ENCODE peak calls at places on chromosomes 13 and 19, in nine cellular contexts. One of them, this sample, is unnamed.
A peak's percentile ranks its signal among the peaks of the same experiment; 100 is the strongest.

GRCh38 chr19:10224337-10224736 is 6.8 kb downstream of the S1PR2 start:
- DNase-seq in NCI-H510A treated with DMSO at 0.1 percent for 48 hours: no peak
- DNase-seq in NCI-H1092: no peak
- DNase-seq in effector memory CD8-positive, alpha-beta T cell: no peak
- DNase-seq in amniotic epithelial cell: no peak
- DNase-seq in AG08395: no peak
- DNase-seq in MCF 10A: no peak
- DNase-seq in NCI-H2029 treated with DMSO at 0.1 percent for 48 hours: no peak
- DNase-seq in AML-193: no peak
- DNase-seq in this sample: no peak

GRCh38 chr19:40995355-40995754 is 4.3 kb downstream of the CYP2B6 start:
- DNase-seq in NCI-H510A treated with DMSO at 0.1 percent for 48 hours: no peak
- DNase-seq in NCI-H1092: no peak
- DNase-seq in effector memory CD8-positive, alpha-beta T cell: no peak
- DNase-seq in amniotic epithelial cell: no peak
- DNase-seq in AG08395: no peak
- DNase-seq in MCF 10A: peak; percentile 45
- DNase-seq in NCI-H2029 treated with DMSO at 0.1 percent for 48 hours: no peak
- DNase-seq in AML-193: no peak
- DNase-seq in this sample: no peak

GRCh38 chr13:50126378-50127016 is 111.3 kb downstream of the KCNRG start:
- DNase-seq in NCI-H510A treated with DMSO at 0.1 percent for 48 hours: peak; percentile 39
- DNase-seq in NCI-H1092: no peak
- DNase-seq in effector memory CD8-positive, alpha-beta T cell: no peak
- DNase-seq in amniotic epithelial cell: peak; percentile 74
- DNase-seq in AG08395: peak; percentile 3
- DNase-seq in MCF 10A: peak; percentile 35
- DNase-seq in NCI-H2029 treated with DMSO at 0.1 percent for 48 hours: no peak
- DNase-seq in AML-193: peak; percentile 53
- DNase-seq in this sample: peak; percentile 67

GRCh38 chr19:53962887-53963435 is at the start of gene CACNG8:
- DNase-seq in NCI-H510A treated with DMSO at 0.1 percent for 48 hours: no peak
- DNase-seq in NCI-H1092: no peak
- DNase-seq in effector memory CD8-positive, alpha-beta T cell: no peak
- DNase-seq in amniotic epithelial cell: no peak
- DNase-seq in AG08395: no peak
- DNase-seq in MCF 10A: no peak
- DNase-seq in NCI-H2029 treated with DMSO at 0.1 percent for 48 hours: no peak
- DNase-seq in AML-193: no peak
- DNase-seq in this sample: no peak

GRCh38 chr19:40598121-40598917 is 2.9 kb upstream of the LTBP4 start:
- DNase-seq in NCI-H510A treated with DMSO at 0.1 percent for 48 hours: peak; percentile 80
- DNase-seq in NCI-H1092: peak; percentile 43
- DNase-seq in effector memory CD8-positive, alpha-beta T cell: peak; percentile 81
- DNase-seq in amniotic epithelial cell: peak; percentile 67
- DNase-seq in AG08395: peak; percentile 83
- DNase-seq in MCF 10A: peak; percentile 94
- DNase-seq in NCI-H2029 treated with DMSO at 0.1 percent for 48 hours: peak; percentile 44
- DNase-seq in AML-193: peak; percentile 55
- DNase-seq in this sample: peak; percentile 86

GRCh38 chr13:113184568-113185440 is 23.7 kb downstream of the PCID2 start:
- DNase-seq in NCI-H510A treated with DMSO at 0.1 percent for 48 hours: no peak
- DNase-seq in NCI-H1092: no peak
- DNase-seq in effector memory CD8-positive, alpha-beta T cell: no peak
- DNase-seq in amniotic epithelial cell: no peak
- DNase-seq in AG08395: no peak
- DNase-seq in MCF 10A: no peak
- DNase-seq in NCI-H2029 treated with DMSO at 0.1 percent for 48 hours: no peak
- DNase-seq in AML-193: no peak
- DNase-seq in this sample: no peak

GRCh38 chr13:46396341-46396740 is 9.3 kb upstream of the RUBCNL start:
- DNase-seq in NCI-H510A treated with DMSO at 0.1 percent for 48 hours: no peak
- DNase-seq in NCI-H1092: no peak
- DNase-seq in effector memory CD8-positive, alpha-beta T cell: no peak
- DNase-seq in amniotic epithelial cell: no peak
- DNase-seq in AG08395: no peak
- DNase-seq in MCF 10A: no peak
- DNase-seq in NCI-H2029 treated with DMSO at 0.1 percent for 48 hours: no peak
- DNase-seq in AML-193: no peak
- DNase-seq in this sample: no peak

GRCh38 chr19:34503546-34504272 is 22.2 kb downstream of the WTIP start:
- DNase-seq in NCI-H510A treated with DMSO at 0.1 percent for 48 hours: no peak
- DNase-seq in NCI-H1092: no peak
- DNase-seq in effector memory CD8-positive, alpha-beta T cell: no peak
- DNase-seq in amniotic epithelial cell: no peak
- DNase-seq in AG08395: no peak
- DNase-seq in MCF 10A: no peak
- DNase-seq in NCI-H2029 treated with DMSO at 0.1 percent for 48 hours: no peak
- DNase-seq in AML-193: no peak
- DNase-seq in this sample: no peak

GRCh38 chr13:21124853-21125252 is 51.5 kb downstream of the SKA3 start:
- DNase-seq in NCI-H510A treated with DMSO at 0.1 percent for 48 hours: peak; percentile 83
- DNase-seq in NCI-H1092: peak; percentile 63
- DNase-seq in effector memory CD8-positive, alpha-beta T cell: no peak
- DNase-seq in amniotic epithelial cell: peak; percentile 64
- DNase-seq in AG08395: peak; percentile 13
- DNase-seq in MCF 10A: peak; percentile 25
- DNase-seq in NCI-H2029 treated with DMSO at 0.1 percent for 48 hours: peak; percentile 43
- DNase-seq in AML-193: no peak
- DNase-seq in this sample: no peak

GRCh38 chr19:50486823-50487515 is 10.3 kb upstream of the GARIN5A start:
- DNase-seq in NCI-H510A treated with DMSO at 0.1 percent for 48 hours: no peak
- DNase-seq in NCI-H1092: no peak
- DNase-seq in effector memory CD8-positive, alpha-beta T cell: peak; percentile 41
- DNase-seq in amniotic epithelial cell: peak; percentile 48
- DNase-seq in AG08395: no peak
- DNase-seq in MCF 10A: peak; percentile 28
- DNase-seq in NCI-H2029 treated with DMSO at 0.1 percent for 48 hours: no peak
- DNase-seq in AML-193: no peak
- DNase-seq in this sample: peak; percentile 67

GRCh38 chr19:31261651-31262331 is 87.4 kb downstream of the TSHZ3 start:
- DNase-seq in NCI-H510A treated with DMSO at 0.1 percent for 48 hours: no peak
- DNase-seq in NCI-H1092: no peak
- DNase-seq in effector memory CD8-positive, alpha-beta T cell: no peak
- DNase-seq in amniotic epithelial cell: peak; percentile 84
- DNase-seq in AG08395: peak; percentile 28
- DNase-seq in MCF 10A: no peak
- DNase-seq in NCI-H2029 treated with DMSO at 0.1 percent for 48 hours: no peak
- DNase-seq in AML-193: no peak
- DNase-seq in this sample: no peak

GRCh38 chr19:7191946-7192691 is 102.1 kb downstream of the INSR start:
- DNase-seq in NCI-H510A treated with DMSO at 0.1 percent for 48 hours: no peak
- DNase-seq in NCI-H1092: no peak
- DNase-seq in effector memory CD8-positive, alpha-beta T cell: peak; percentile 48
- DNase-seq in amniotic epithelial cell: peak; percentile 42
- DNase-seq in AG08395: peak; percentile 58
- DNase-seq in MCF 10A: no peak
- DNase-seq in NCI-H2029 treated with DMSO at 0.1 percent for 48 hours: no peak
- DNase-seq in AML-193: peak; percentile 14
- DNase-seq in this sample: no peak

GRCh38 chr13:75175575-75175974 is 306.4 kb downstream of the TBC1D4 start:
- DNase-seq in NCI-H510A treated with DMSO at 0.1 percent for 48 hours: no peak
- DNase-seq in NCI-H1092: no peak
- DNase-seq in effector memory CD8-positive, alpha-beta T cell: no peak
- DNase-seq in amniotic epithelial cell: peak; percentile 83
- DNase-seq in AG08395: no peak
- DNase-seq in MCF 10A: no peak
- DNase-seq in NCI-H2029 treated with DMSO at 0.1 percent for 48 hours: no peak
- DNase-seq in AML-193: no peak
- DNase-seq in this sample: no peak

GRCh38 chr13:109821038-109821545 is 34.7 kb upstream of the IRS2 start:
- DNase-seq in NCI-H510A treated with DMSO at 0.1 percent for 48 hours: peak; percentile 88
- DNase-seq in NCI-H1092: no peak
- DNase-seq in effector memory CD8-positive, alpha-beta T cell: no peak
- DNase-seq in amniotic epithelial cell: no peak
- DNase-seq in AG08395: no peak
- DNase-seq in MCF 10A: no peak
- DNase-seq in NCI-H2029 treated with DMSO at 0.1 percent for 48 hours: peak; percentile 27
- DNase-seq in AML-193: no peak
- DNase-seq in this sample: no peak

GRCh38 chr13:113059891-113060290 is 45.7 kb upstream of the F7 start:
- DNase-seq in NCI-H510A treated with DMSO at 0.1 percent for 48 hours: no peak
- DNase-seq in NCI-H1092: no peak
- DNase-seq in effector memory CD8-positive, alpha-beta T cell: no peak
- DNase-seq in amniotic epithelial cell: no peak
- DNase-seq in AG08395: no peak
- DNase-seq in MCF 10A: no peak
- DNase-seq in NCI-H2029 treated with DMSO at 0.1 percent for 48 hours: no peak
- DNase-seq in AML-193: no peak
- DNase-seq in this sample: no peak

GRCh38 chr19:56877069-56877715 is 36.7 kb upstream of the PEG3 start:
- DNase-seq in NCI-H510A treated with DMSO at 0.1 percent for 48 hours: no peak
- DNase-seq in NCI-H1092: no peak
- DNase-seq in effector memory CD8-positive, alpha-beta T cell: no peak
- DNase-seq in amniotic epithelial cell: no peak
- DNase-seq in AG08395: no peak
- DNase-seq in MCF 10A: no peak
- DNase-seq in NCI-H2029 treated with DMSO at 0.1 percent for 48 hours: no peak
- DNase-seq in AML-193: no peak
- DNase-seq in this sample: no peak